ENCODE peak calls at places on chromosome 18, in four cellular contexts. L, Q, W and N are unnamed samples.

GRCh38 chr18:27748336-27748735 is 428.6 kb downstream of the CDH2 start:
- DNase-seq in L (no peak), Q (no peak), W (no peak), N (no peak)

GRCh38 chr18:53757346-53757745 is 467.1 kb downstream of the MBD2 start:
- DNase-seq in L (no peak), Q (no peak), W (no peak), N (no peak)

GRCh38 chr18:48068916-48069445 is 138.5 kb upstream of the SMAD2 start:
- DNase-seq in L (no peak), Q (no peak), W (no peak), N (no peak)

GRCh38 chr18:44409524-44409923 is 271.2 kb upstream of the SETBP1 start:
- DNase-seq in L (no peak), Q (no peak), W (no peak), N (no peak)

GRCh38 chr18:11752116-11752911 is 63.2 kb downstream of the GNAL start:
- DNase-seq in L (no peak), Q (peak; percentile 41), W (no peak), N (no peak)

GRCh38 chr18:3665780-3666525 is 216.0 kb downstream of the TGIF1 start:
- DNase-seq in L (peak; percentile 86), Q (peak; percentile 89), W (peak; percentile 89), N (peak; percentile 83)

GRCh38 chr18:70132999-70133398 is 72.5 kb downstream of the RTTN start:
- DNase-seq in L (no peak), Q (no peak), W (no peak), N (no peak)

GRCh38 chr18:42087876-42088275 is 132.8 kb downstream of the PIK3C3 start:
- DNase-seq in L (no peak), Q (no peak), W (peak; percentile 3), N (no peak)

GRCh38 chr18:13620818-13621445 is 105.4 kb downstream of the FAM210A start:
- DNase-seq in L (no peak), Q (no peak), W (no peak), N (no peak)

GRCh38 chr18:59385191-59385590 is 26.1 kb upstream of the LMAN1 start:
- DNase-seq in L (no peak), Q (no peak), W (no peak), N (no peak)

GRCh38 chr18:13613099-13613498 is 113.3 kb downstream of the FAM210A start:
- DNase-seq in L (no peak), Q (no peak), W (no peak), N (no peak)

GRCh38 chr18:65755616-65756015 is 4.8 kb downstream of the CDH7 start:
- DNase-seq in L (no peak), Q (no peak), W (no peak), N (no peak)

GRCh38 chr18:57210101-57210661 is 63.3 kb downstream of the BOD1L2 start:
- DNase-seq in L (peak; percentile 5), Q (peak; percentile 37), W (peak; percentile 73), N (no peak)

GRCh38 chr18:60198063-60198462 is 174.5 kb downstream of the MC4R start:
- DNase-seq in L (peak; percentile 8), Q (no peak), W (no peak), N (peak; percentile 48)

GRCh38 chr18:2655954-2656236 is 369 bp downstream of the SMCHD1 start:
- DNase-seq in L (no peak), Q (no peak), W (no peak), N (no peak)

GRCh38 chr18:69755041-69755440 is 192.6 kb downstream of the CD226 start:
- DNase-seq in L (no peak), Q (no peak), W (no peak), N (no peak)

GRCh38 chr18:32576296-32576916 is 105.7 kb upstream of the GAREM1 start:
- DNase-seq in L (no peak), Q (peak; percentile 11), W (no peak), N (no peak)

GRCh38 chr18:59921384-59921891 is 21.6 kb downstream of the PMAIP1 start:
- DNase-seq in L (no peak), Q (no peak), W (no peak), N (peak; percentile 81)

GRCh38 chr18:36505701-36506100 is 208.2 kb downstream of the FHOD3 start:
- DNase-seq in L (no peak), Q (no peak), W (no peak), N (no peak)

GRCh38 chr18:74778191-74778847 is 180.6 kb downstream of the ZNF407 start:
- DNase-seq in L (no peak), Q (no peak), W (no peak), N (no peak)

GRCh38 chr18:51603551-51603950 is 406.1 kb upstream of the MEX3C start:
- DNase-seq in L (no peak), Q (no peak), W (no peak), N (no peak)

GRCh38 chr18:33540392-33540791 is 37.6 kb upstream of the ASXL3 start:
- DNase-seq in L (no peak), Q (no peak), W (no peak), N (peak; percentile 13)

GRCh38 chr18:24560511-24560981 is 100.1 kb downstream of the HRH4 start:
- DNase-seq in L (no peak), Q (no peak), W (no peak), N (no peak)

GRCh38 chr18:66874812-66875474 is 271.1 kb upstream of the CDH19 start:
- DNase-seq in L (no peak), Q (no peak), W (no peak), N (no peak)

GRCh38 chr18:59502222-59502898 is 143.3 kb upstream of the LMAN1 start:
- DNase-seq in L (no peak), Q (no peak), W (no peak), N (no peak)

GRCh38 chr18:75823376-75823950 is 396.0 kb upstream of the SMIM21 start:
- DNase-seq in L (no peak), Q (no peak), W (no peak), N (no peak)

GRCh38 chr18:77209587-77209986 is 40.1 kb upstream of the GALR1 start:
- DNase-seq in L (no peak), Q (no peak), W (no peak), N (peak; percentile 13)

GRCh38 chr18:40079786-40080185 is 1875.2 kb upstream of the PIK3C3 start:
- DNase-seq in L (no peak), Q (no peak), W (no peak), N (no peak)

GRCh38 chr18:26304511-26304910 is 78.3 kb downstream of the TAF4B start:
- DNase-seq in L (no peak), Q (no peak), W (no peak), N (no peak)

GRCh38 chr18:28972333-28972732 is 795.4 kb upstream of the CDH2 start:
- DNase-seq in L (no peak), Q (no peak), W (no peak), N (no peak)

DNA sequence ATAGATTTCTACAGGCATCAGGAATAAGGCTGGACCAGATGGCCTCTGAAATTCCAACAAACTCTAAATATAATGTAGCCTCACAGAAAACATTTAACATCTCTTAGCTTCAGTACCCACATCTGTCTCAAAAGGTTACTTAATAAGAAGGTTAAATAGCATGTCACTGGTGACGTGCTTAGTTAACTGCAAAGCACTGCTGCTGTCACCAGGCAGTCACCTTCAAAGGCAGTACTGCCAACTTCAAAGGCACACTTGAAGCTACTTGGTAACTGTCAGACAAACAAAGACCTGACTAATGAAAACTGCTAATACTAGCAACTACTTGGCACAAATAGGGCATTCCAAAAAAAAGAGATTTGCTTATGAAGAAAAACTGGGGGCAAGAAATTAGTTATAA is 36.2 kb downstream of the EPG5 start:
- DNase-seq in L (no peak), Q (no peak), W (no peak), N (no peak)
- H3K4me2 ChIP-seq in L (no peak overlapping the region), Q (no peak overlapping the region), W (no peak overlapping the region), N (no peak overlapping the region)

GRCh38 chr18:9771977-9772660 is 64.0 kb downstream of the RAB31 start:
- DNase-seq in L (no peak), Q (no peak), W (no peak), N (no peak)
- H3K4me1 ChIP-seq in L (peaks cover 8% of the 10 kb centered on the region), Q (peaks cover 6% of the 10 kb centered on the region), W (peaks cover 12% of the 10 kb centered on the region), N (no peaks in the 10 kb centered on the region)

DNA sequence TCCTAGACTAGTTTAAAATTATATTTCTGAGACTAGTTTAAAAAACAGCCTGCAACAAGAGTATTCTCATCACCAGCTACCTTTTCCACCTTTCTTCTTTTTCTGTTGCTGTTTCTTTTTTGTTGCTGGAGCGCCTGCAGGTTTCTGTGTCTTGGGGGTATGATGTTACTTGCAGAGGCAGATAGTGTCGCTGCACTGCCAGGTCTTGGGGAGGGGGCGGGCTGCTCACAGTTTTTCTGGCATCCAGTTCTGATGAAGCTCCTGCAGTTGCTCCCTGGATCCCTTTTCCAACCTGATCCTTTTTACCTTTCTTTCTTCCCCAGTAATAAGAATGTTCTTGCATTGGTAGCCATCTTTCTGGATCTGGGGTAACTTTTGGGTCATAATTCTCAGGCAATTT is 8.0 kb upstream of the C18orf32 start:
- DNase-seq in L (no peak), Q (no peak), W (no peak), N (no peak)
- H3K27ac ChIP-seq in L (no peak overlapping the region), Q (no peak overlapping the region), W (no peak overlapping the region), N (no peak overlapping the region)

GRCh38 chr18:46458472-46458871 is 198.5 kb downstream of the LOXHD1 start:
- DNase-seq in L (no peak), Q (no peak), W (no peak), N (no peak)
- H3K4me2 ChIP-seq in L (no peak overlapping the region), Q (no peak overlapping the region), W (no peak overlapping the region), N (no peak overlapping the region)

GRCh38 chr18:35027206-35027605 is 14.0 kb upstream of the MAPRE2 start:
- DNase-seq in L (no peak), Q (no peak), W (no peak), N (no peak)

GRCh38 chr18:35024196-35024595 is 17.0 kb upstream of the MAPRE2 start:
- DNase-seq in L (no peak), Q (no peak), W (no peak), N (no peak)

GRCh38 chr18:35026407-35027061 is 14.7 kb upstream of the MAPRE2 start:
- DNase-seq in L (peak; percentile 29), Q (no peak), W (no peak), N (no peak)

GRCh38 chr18:35022430-35023001 is 18.7 kb upstream of the MAPRE2 start:
- DNase-seq in L (no peak), Q (no peak), W (no peak), N (no peak)

GRCh38 chr18:35024965-35025364 is 16.2 kb upstream of the MAPRE2 start:
- DNase-seq in L (no peak), Q (no peak), W (no peak), N (no peak)
- H3K4me1 ChIP-seq in L (no peaks in the 10 kb centered on the region), Q (peaks cover 5% of the 10 kb centered on the region), W (no peaks in the 10 kb centered on the region), N (peaks cover 11% of the 10 kb centered on the region)